ENCODE peak calls at places on chromosomes 11 and 22, in four cellular contexts. One of them, this sample, is unnamed.
A peak's percentile ranks its signal among the peaks of the same experiment; 100 is the strongest.

GRCh38 chr11:132911186-132911585 is 621.1 kb downstream of the OPCML start:
- DNase-seq in HepG2: no peak
- DNase-seq in GM12878: no peak
- DNase-seq in K562: no peak
- DNase-seq in this sample: no peak

GRCh38 chr11:134433806-134434205 is 21.8 kb upstream of the B3GAT1 start:
- DNase-seq in GM12878: no peak
- DNase-seq in K562: no peak
- DNase-seq in HepG2: no peak
- DNase-seq in this sample: no peak

GRCh38 chr11:79546366-79546765 is 105.5 kb upstream of the TENM4 start:
- DNase-seq in K562: no peak
- DNase-seq in HepG2: no peak
- DNase-seq in GM12878: no peak
- DNase-seq in this sample: no peak

GRCh38 chr11:116832350-116833290 is 2.9 kb downstream of the APOC3 start:
- DNase-seq in K562: no peak
- DNase-seq in GM12878: no peak
- DNase-seq in HepG2: peak; percentile 93
- DNase-seq in this sample: no peak

GRCh38 chr11:12785901-12786300 is 111.7 kb downstream of the TEAD1 start:
- DNase-seq in GM12878: no peak
- DNase-seq in K562: no peak
- DNase-seq in HepG2: no peak
- DNase-seq in this sample: no peak

GRCh38 chr11:60566773-60567172 is 51.6 kb downstream of the MS4A13 start:
- DNase-seq in HepG2: no peak
- DNase-seq in K562: no peak
- DNase-seq in GM12878: no peak
- DNase-seq in this sample: no peak

GRCh38 chr11:125155100-125155444 is 9.5 kb upstream of the PKNOX2 start:
- DNase-seq in K562: no peak
- DNase-seq in GM12878: no peak
- DNase-seq in HepG2: no peak
- DNase-seq in this sample: no peak

GRCh38 chr22:30861688-30862552 is 106.7 kb downstream of the MORC2 start:
- DNase-seq in HepG2: no peak
- DNase-seq in GM12878: no peak
- DNase-seq in K562: no peak
- DNase-seq in this sample: peak; percentile 6

GRCh38 chr11:126514061-126514713 is 158.7 kb downstream of the ST3GAL4 start:
- DNase-seq in HepG2: no peak
- DNase-seq in K562: no peak
- DNase-seq in GM12878: no peak
- DNase-seq in this sample: no peak

GRCh38 chr11:115760528-115760837 is 256.3 kb upstream of the CADM1 start:
- DNase-seq in GM12878: no peak
- DNase-seq in K562: no peak
- DNase-seq in HepG2: no peak
- DNase-seq in this sample: no peak

GRCh38 chr22:40285508-40285907 is 60.8 kb upstream of the ADSL start:
- DNase-seq in HepG2: no peak
- DNase-seq in GM12878: no peak
- DNase-seq in K562: no peak
- DNase-seq in this sample: no peak

GRCh38 chr11:129418039-129418438 is 42.4 kb downstream of the BARX2 start:
- DNase-seq in GM12878: peak; percentile 62
- DNase-seq in HepG2: no peak
- DNase-seq in K562: no peak
- DNase-seq in this sample: no peak

GRCh38 chr11:112543390-112543789 is 282.7 kb upstream of the PLET1 start:
- DNase-seq in GM12878: no peak
- DNase-seq in K562: no peak
- DNase-seq in HepG2: no peak
- DNase-seq in this sample: no peak

GRCh38 chr11:115706735-115707134 is 202.5 kb upstream of the CADM1 start:
- DNase-seq in K562: no peak
- DNase-seq in GM12878: no peak
- DNase-seq in HepG2: no peak
- DNase-seq in this sample: no peak

DNA sequence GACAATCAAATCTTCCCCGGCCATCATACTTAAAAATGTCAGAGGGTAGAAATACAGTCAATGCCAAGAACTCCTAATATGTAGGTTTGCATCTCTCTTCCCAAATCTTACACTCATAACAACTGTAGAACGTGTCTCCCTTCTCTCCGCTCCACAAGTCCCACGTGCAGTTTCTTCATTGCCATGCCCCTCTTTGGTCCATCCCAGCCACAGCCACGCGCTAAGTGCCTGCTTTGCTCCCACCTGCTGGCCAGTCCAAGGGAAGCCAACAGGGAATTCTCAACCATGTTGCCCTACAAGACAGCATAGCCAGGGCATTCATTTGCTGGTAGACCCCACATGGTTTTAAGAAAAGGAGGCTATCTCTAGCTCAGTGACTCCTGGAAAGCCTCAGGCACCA is 420.6 kb upstream of the ISX start:
- DNase-seq in K562: no peak
- DNase-seq in HepG2: peak; percentile 5
- DNase-seq in GM12878: no peak
- DNase-seq in this sample: no peak
- TF ChIP-seq BHLHE40 in K562: no peak
- TF ChIP-seq BHLHE40 in HepG2: no peak
- TF ChIP-seq BHLHE40 in GM12878: no peak
- TF ChIP-seq BHLHE40 in this sample: no peak

DNA sequence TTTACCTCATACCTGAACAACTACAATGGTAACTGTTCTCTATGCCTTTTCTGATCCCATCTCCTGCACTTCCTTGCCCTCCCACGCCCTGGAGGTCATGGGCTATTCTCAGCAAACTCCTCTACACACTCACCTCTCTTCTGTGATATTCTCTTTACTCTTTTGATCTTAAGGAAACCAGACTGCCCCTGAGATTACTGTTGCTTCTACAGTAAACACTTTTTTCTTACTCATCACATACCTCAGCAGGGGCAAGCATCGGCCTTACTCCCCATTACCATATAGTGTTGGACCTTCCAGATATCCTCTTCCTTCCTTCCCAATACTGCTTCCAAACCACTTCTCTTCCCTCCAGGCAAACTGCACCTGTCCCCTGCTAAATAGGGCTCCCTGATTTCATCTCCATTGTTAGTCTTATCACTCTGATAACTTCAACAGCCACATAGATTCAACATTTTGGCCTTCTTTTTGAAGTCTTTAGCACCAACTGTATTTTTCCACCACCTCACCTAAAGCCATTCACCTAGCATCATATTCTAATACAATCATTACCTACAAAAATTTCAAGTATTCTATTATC is 141.2 kb downstream of the RBFOX2 start:
- DNase-seq in K562: no peak
- DNase-seq in GM12878: no peak
- DNase-seq in HepG2: no peak
- DNase-seq in this sample: no peak
- TF ChIP-seq SP1 in K562: no peak
- TF ChIP-seq SP1 in GM12878: no peak
- TF ChIP-seq SP1 in HepG2: no peak
- TF ChIP-seq SP1 in this sample: no peak

GRCh38 chr11:63880031-63880841 is 36.7 kb downstream of the RCOR2 start:
- DNase-seq in K562: no peak
- DNase-seq in HepG2: no peak
- DNase-seq in GM12878: no peak
- DNase-seq in this sample: no peak

GRCh38 chr11:63884191-63884590 is 32.8 kb downstream of the RCOR2 start:
- DNase-seq in HepG2: no peak
- DNase-seq in K562: no peak
- DNase-seq in GM12878: no peak
- DNase-seq in this sample: no peak

GRCh38 chr11:63887600-63887999 is 29.4 kb downstream of the RCOR2 start:
- DNase-seq in HepG2: no peak
- DNase-seq in K562: no peak
- DNase-seq in GM12878: no peak
- DNase-seq in this sample: no peak

GRCh38 chr11:63879598-63879997 is 37.4 kb downstream of the RCOR2 start:
- DNase-seq in GM12878: no peak
- DNase-seq in K562: no peak
- DNase-seq in HepG2: no peak
- DNase-seq in this sample: no peak

DNA sequence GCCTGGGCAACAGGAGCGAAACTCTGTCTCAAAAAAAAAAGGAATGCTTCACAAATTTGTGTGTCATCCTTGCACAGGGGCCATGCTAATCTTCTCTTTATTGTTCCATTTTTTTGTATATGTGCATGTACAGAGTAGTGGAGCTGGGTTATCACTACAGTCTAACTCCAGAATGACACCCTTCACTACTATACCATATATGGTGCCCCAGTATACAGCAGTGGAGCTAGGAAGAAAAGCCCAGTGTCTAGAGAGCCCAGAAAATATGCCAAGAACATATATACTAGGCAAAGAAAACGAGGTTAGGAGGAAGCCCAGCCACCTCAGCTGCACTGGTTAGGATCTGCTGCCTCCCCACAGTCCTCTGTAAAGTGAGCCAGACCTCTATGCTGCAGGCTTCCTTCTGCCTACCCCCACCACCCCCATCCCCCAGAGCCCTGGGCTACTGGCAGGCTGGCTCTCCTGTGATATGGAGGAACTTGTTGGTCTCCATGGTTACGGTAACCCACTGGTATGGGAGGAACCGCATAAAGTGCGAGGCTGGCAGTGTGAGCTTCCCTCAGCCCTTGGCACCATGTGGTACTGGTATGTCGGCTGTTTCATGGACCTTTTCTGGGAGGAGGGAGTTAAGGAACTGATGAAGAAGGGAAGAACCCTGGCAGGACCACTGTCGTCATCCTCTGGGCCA is 34.3 kb downstream of the RCOR2 start:
- DNase-seq in GM12878: no peak
- DNase-seq in HepG2: no peak
- DNase-seq in K562: no peak
- DNase-seq in this sample: no peak
- TF ChIP-seq BHLHE40 in GM12878: no peak
- TF ChIP-seq BHLHE40 in HepG2: no peak
- TF ChIP-seq BHLHE40 in K562: no peak
- TF ChIP-seq BHLHE40 in this sample: no peak

GRCh38 chr11:119363081-119363861 is 16.8 kb upstream of the MFRP start:
- DNase-seq in K562: no peak
- DNase-seq in GM12878: no peak
- DNase-seq in HepG2: no peak
- DNase-seq in this sample: no peak

GRCh38 chr11:119365071-119365591 is 16.4 kb downstream of the USP2 start:
- DNase-seq in K562: no peak
- DNase-seq in GM12878: no peak
- DNase-seq in HepG2: no peak
- DNase-seq in this sample: no peak

GRCh38 chr11:119362741-119363080 is 16.2 kb upstream of the MFRP start:
- DNase-seq in HepG2: no peak
- DNase-seq in GM12878: no peak
- DNase-seq in K562: no peak
- DNase-seq in this sample: no peak

GRCh38 chr11:119361961-119362725 is 15.6 kb upstream of the MFRP start:
- DNase-seq in HepG2: no peak
- DNase-seq in K562: no peak
- DNase-seq in GM12878: no peak
- DNase-seq in this sample: no peak

GRCh38 chr11:119363874-119364590 is 17.5 kb downstream of the USP2 start:
- DNase-seq in HepG2: no peak
- DNase-seq in GM12878: no peak
- DNase-seq in K562: peak; percentile 92
- DNase-seq in this sample: peak; percentile 93
- TF ChIP-seq SP1 in HepG2: no peak
- TF ChIP-seq SP1 in GM12878: no peak
- TF ChIP-seq SP1 in K562: peak; percentile 30
- TF ChIP-seq SP1 in this sample: no peak

GRCh38 chr11:96055706-96056387 is 131.9 kb upstream of the MTMR2 start:
- DNase-seq in HepG2: peak; percentile 7
- DNase-seq in K562: no peak
- DNase-seq in GM12878: no peak
- DNase-seq in this sample: no peak

GRCh38 chr11:96051820-96052219 is 127.9 kb upstream of the MTMR2 start:
- DNase-seq in HepG2: no peak
- DNase-seq in GM12878: peak; percentile 73
- DNase-seq in K562: no peak
- DNase-seq in this sample: no peak

GRCh38 chr11:96052921-96053631 is 129.2 kb upstream of the MTMR2 start:
- DNase-seq in HepG2: no peak
- DNase-seq in K562: no peak
- DNase-seq in GM12878: peak; percentile 53
- DNase-seq in this sample: no peak

GRCh38 chr11:96056581-96056980 is 132.7 kb upstream of the MTMR2 start:
- DNase-seq in GM12878: no peak
- DNase-seq in K562: no peak
- DNase-seq in HepG2: no peak
- DNase-seq in this sample: no peak

DNA sequence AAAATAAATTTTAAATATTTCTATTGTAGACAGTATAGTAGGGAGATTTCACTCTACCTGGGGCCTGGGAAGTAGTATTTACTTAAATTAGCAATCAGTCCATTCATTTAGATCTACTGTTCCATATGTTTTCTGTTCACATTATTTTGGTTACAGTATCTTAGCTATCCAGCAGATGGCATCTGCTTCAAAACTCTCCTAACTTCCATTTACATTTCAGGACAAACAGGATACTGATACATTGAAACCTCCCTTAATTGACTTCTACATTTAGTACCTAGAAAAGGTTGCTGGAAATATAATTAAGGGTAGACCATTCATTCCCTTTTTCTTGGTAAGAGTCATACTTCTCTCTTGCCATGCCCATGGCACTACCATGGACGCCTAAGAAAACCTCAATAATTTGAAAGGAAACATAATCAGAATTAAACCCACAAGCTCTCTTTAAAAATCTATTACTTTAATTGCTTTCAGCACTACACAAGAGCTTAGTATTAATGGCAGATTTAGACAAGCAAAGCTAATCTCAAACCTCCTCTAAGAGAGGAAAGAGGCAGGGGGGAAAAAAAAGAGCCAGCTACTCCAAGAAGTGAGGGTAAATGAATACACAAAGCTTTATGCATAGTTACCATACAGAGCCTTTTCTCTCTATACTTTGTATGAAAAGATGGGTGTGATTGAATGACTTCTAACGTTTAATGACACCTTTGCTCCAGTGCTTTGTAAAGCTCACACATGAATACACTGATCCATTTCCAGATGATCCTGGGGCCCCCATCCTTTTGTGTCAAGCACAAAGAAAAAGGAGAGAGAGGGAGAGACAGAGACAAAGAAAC is 131.2 kb upstream of the MTMR2 start:
- DNase-seq in K562: peak; percentile 34
- DNase-seq in GM12878: no peak
- DNase-seq in HepG2: peak; percentile 44
- DNase-seq in this sample: peak; percentile 22
- TF ChIP-seq BHLHE40 in K562: no peak
- TF ChIP-seq BHLHE40 in GM12878: no peak
- TF ChIP-seq BHLHE40 in HepG2: no peak
- TF ChIP-seq BHLHE40 in this sample: no peak